ENCODE peak calls at places on chromosomes 6 and 20, in ten cellular contexts. O is suprapubic skin; C is bronchial epithelial cell; J is mesendoderm; G is ovary; A is ascending aorta; T is upper lobe of left lung; S is CD8-positive, alpha-beta T cell; N is skeletal muscle cell; Y is dorsolateral prefrontal cortex. M is an unnamed sample.
A peak's percentile ranks its signal among the peaks of the same experiment; 100 is the strongest.

GRCh38 chr6:145964948-145965366 is 799 bp upstream of the SHPRH start:
- DNase-seq in T (no peak), O (no peak), A (no peak), Y (no peak), S (peak; percentile 5), N (no peak), C (no peak), J (no peak), G (no peak), M (no peak)

GRCh38 chr6:107578642-107579332 is 88.9 kb downstream of the SOBP start:
- DNase-seq in S (no peak), G (no peak), T (no peak), A (no peak), J (peak; percentile 85), C (no peak), N (no peak), Y (no peak), O (no peak), M (no peak)

GRCh38 chr6:129575378-129576118 is 134.4 kb downstream of the ARHGAP18 start:
- DNase-seq in O (no peak), S (no peak), N (no peak), Y (no peak), C (peak; percentile 58), J (peak; percentile 70), A (no peak), G (no peak), T (peak; percentile 24), M (no peak)

GRCh38 chr6:73675466-73676098 is 20.4 kb upstream of the CD109 start:
- DNase-seq in T (peak; percentile 73), G (no peak), J (peak; percentile 70), C (peak; percentile 65), A (peak; percentile 88), S (peak; percentile 71), Y (peak; percentile 73), O (no peak), N (no peak), M (peak; percentile 94)

GRCh38 chr20:61516398-61517208 is 264.5 kb downstream of the CDH4 start:
- DNase-seq in S (no peak), O (no peak), N (no peak), Y (no peak), C (no peak), J (no peak), A (no peak), T (no peak), G (no peak), M (no peak)

GRCh38 chr6:121055572-121056163 is 278.6 kb downstream of the TBC1D32 start:
- DNase-seq in C (peak; percentile 49), O (no peak), Y (no peak), J (peak; percentile 64), N (peak; percentile 6), G (no peak), A (no peak), S (no peak), T (no peak), M (no peak)

GRCh38 chr6:85660181-85660611 is 17.5 kb upstream of the SYNCRIP start:
- DNase-seq in T (no peak), A (no peak), G (no peak), J (no peak), C (peak; percentile 94), S (no peak), Y (no peak), N (peak; percentile 93), O (no peak), M (no peak)

GRCh38 chr20:45828589-45828988 is 1.5 kb upstream of the TNNC2 start:
- DNase-seq in J (no peak), A (peak; percentile 81), C (no peak), N (no peak), Y (no peak), S (no peak), T (no peak), G (peak; percentile 42), O (no peak), M (no peak)

DNA sequence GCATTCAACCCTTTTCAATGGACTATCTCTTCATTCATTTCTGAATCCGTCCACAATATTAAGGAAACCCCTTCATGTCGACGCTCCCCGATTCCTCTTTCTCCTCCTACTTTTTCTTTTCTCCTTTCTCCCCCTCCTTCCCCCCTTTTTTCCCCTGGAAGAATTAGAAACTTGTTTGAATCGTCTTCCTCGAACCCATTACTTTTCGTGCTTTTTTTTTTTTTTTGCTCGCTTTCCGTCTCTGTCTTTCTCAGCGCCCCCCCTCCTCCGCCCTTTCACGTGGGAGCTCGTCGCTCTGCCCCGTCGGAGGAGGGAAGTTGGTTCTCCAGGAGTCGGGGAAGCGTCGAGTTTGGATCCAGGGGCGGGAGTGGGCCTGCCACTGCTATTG is 2.3 kb upstream of the NKX2-2 start:
- DNase-seq in N (no peak), C (no peak), G (no peak), T (no peak), S (no peak), Y (no peak), J (no peak), O (no peak), A (no peak), M (no peak)
- H3K4me3 ChIP-seq in N (no peak overlapping the region), C (no peak overlapping the region), G (no peak overlapping the region), T (no peak overlapping the region), S (no peak overlapping the region), Y (no peak overlapping the region), J (no peak overlapping the region), O (no peak overlapping the region), A (peak overlapping the region; percentile 8), M (no peak overlapping the region)

GRCh38 chr20:19327401-19327800 is 115.0 kb downstream of the SLC24A3 start:
- DNase-seq in T (no peak), Y (no peak), C (no peak), S (no peak), O (no peak), J (no peak), G (no peak), A (no peak), N (no peak), M (no peak)

GRCh38 chr20:19321176-19321575 is 108.7 kb downstream of the SLC24A3 start:
- DNase-seq in Y (no peak), T (no peak), S (no peak), G (no peak), A (no peak), C (no peak), O (no peak), N (no peak), J (no peak), M (no peak)

GRCh38 chr20:19317240-19318069 is 105.0 kb downstream of the SLC24A3 start:
- DNase-seq in J (peak; percentile 19), O (no peak), C (peak; percentile 35), S (no peak), Y (no peak), T (no peak), G (no peak), N (no peak), A (no peak), M (no peak)

DNA sequence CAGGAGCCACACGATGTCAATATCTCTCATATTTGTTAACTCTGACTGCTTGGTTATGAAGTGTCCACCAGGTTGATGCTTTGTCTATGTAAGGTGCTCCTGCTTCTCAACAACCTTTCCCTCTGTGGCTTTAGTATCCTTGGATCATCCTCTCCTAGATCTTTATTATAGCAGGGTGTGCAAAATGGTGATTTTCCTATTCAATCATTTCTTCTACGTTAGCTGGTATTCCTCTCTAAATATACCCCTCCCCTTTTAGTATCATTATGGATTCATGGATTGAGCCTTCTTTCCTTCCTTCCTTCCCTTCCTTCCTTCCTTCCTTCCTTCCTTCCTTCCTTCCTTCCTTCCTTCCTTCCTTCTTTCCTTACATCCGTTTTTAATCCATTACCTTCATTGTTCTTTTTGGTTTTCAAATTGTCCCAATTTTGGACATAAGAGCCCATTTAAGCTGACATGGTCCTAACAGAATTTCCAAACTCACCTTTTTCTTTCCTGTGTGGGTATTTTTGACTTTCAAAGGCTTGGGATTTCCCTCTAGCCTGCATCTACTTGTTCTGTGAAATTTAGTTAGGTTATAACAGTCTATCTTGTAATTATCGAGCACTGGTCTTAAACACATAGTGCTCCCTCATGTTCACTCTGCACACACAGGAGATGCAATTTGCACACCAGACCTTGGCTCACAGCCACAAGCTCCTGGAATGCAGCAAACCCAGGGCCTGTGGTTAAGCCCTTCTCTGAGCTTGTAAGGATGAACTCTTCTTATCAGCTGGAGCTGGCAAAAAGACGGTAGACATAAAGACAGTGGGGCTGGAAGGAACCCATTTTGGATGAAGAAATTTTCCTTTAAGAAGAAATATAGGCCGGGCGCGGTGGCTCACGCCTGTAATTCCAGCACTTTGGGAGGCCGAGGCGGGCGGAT is 109.9 kb downstream of the SLC24A3 start:
- DNase-seq in C (no peak), S (no peak), A (no peak), O (no peak), J (no peak), N (no peak), T (no peak), G (no peak), Y (no peak), M (no peak)
- H3K4me3 ChIP-seq in C (no peak overlapping the region), S (no peak overlapping the region), A (no peak overlapping the region), O (no peak overlapping the region), J (no peak overlapping the region), N (no peak overlapping the region), T (no peak overlapping the region), G (no peak overlapping the region), Y (no peak overlapping the region), M (no peak overlapping the region)

DNA sequence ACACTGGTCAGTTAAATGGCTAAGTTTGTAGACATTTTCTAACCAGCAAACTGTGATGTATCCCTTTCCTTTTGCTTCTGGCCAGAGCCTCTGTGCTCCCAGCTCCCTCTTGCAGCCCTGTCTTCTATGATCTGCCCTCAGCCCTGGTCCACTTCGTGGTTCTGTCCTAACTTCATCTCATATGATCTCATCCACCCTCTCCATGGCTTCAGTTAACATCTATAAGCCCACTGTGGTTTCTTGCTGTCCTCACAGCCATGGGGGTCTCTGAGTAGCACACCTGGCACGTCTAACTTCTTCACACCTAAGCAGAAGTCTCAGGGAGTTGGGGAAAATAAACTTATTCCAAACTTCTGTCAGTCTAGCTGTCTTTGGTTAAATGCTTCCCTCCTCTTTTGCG is 81.8 kb downstream of the IRF4 start:
- DNase-seq in J (no peak), Y (no peak), G (no peak), A (no peak), T (no peak), S (no peak), C (no peak), N (no peak), O (no peak), M (no peak)
- H3K4me3 ChIP-seq in J (no peak overlapping the region), Y (no peak overlapping the region), G (no peak overlapping the region), A (no peak overlapping the region), T (no peak overlapping the region), S (no peak overlapping the region), C (no peak overlapping the region), N (no peak overlapping the region), O (no peak overlapping the region), M (no peak overlapping the region)

DNA sequence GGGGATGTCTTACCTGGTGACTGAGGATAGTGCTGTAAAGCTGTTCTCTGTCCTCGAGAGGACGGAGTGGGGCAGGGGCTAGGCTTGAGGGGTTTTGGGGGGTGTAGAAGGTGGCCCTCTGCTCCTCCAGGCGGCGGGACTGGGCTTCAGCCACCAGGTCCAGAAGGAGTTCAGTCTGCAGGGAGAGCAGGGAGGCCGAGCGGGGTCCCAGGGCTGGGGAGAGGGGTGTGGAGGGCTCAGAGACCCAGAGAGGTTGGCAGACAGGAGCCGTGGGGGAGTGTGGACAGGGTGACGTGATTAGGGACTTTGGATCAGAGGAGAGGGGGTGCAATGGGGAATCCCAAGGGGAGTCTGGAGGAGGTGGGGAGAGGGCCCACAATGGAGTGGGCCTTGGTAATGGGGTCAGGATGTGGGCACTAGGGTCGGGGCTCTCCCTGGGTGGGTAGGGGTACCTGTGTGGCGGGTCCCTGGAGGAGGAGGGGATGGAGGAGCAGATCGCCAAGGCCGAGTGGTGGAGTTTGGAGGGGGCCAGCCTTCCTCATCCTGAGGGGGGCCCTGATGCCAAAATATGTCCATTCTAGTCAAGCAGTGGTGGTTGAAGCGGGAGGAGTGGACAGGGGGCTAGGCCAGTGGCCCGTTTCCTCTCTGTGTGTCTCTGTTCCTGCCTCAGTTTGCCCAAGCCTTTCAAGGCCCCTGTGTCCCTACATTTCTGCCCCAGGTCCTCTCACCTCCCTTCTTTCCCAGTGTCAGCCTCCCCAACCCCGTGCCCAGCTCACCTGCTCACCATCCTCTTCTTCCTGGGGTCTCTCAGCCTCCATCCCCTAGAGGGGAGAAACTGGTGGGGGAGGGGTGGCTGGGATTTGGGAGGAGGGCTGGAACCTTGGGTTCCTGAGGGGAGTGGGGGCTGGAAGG is 491 bp downstream of the GPSM3 start:
- DNase-seq in G (no peak), A (no peak), S (no peak), Y (no peak), J (no peak), C (no peak), T (no peak), O (no peak), N (no peak), M (peak; percentile 54)
- H3K4me3 ChIP-seq in G (no peak overlapping the region), A (peak overlapping the region; percentile 24), S (peak overlapping the region; percentile 78), Y (no peak overlapping the region), J (no peak overlapping the region), C (no peak overlapping the region), T (no peak overlapping the region), O (peak overlapping the region; percentile 61), N (no peak overlapping the region), M (no peak overlapping the region)

M was measured in mucosa of descending colon.